ENCODE peak calls at places on chromosome 2, in six cellular contexts. One of them, this sample, is unnamed.

GRCh38 chr2:69191672-69192071 is 178.7 kb downstream of the ANTXR1 start:
- DNase-seq in NCI-H1092 treated with DMSO at 0.1 percent for 48 hours: no peak
- DNase-seq in COR-L47: no peak
- DNase-seq in GM23338: no peak
- DNase-seq in KBM-7: no peak
- DNase-seq in GM03348: peak; percentile 32
- DNase-seq in this sample: no peak

GRCh38 chr2:238865015-238865719 is 17.3 kb downstream of the TWIST2 start:
- DNase-seq in NCI-H1092 treated with DMSO at 0.1 percent for 48 hours: no peak
- DNase-seq in GM23338: no peak
- DNase-seq in KBM-7: no peak
- DNase-seq in GM03348: no peak
- DNase-seq in COR-L47: no peak
- DNase-seq in this sample: no peak

GRCh38 chr2:237673130-237673921 is 45.9 kb downstream of the LRRFIP1 start:
- DNase-seq in NCI-H1092 treated with DMSO at 0.1 percent for 48 hours: peak; percentile 65
- DNase-seq in KBM-7: peak; percentile 79
- DNase-seq in GM23338: peak; percentile 87
- DNase-seq in GM03348: peak; percentile 26
- DNase-seq in COR-L47: peak; percentile 73
- DNase-seq in this sample: peak; percentile 65

GRCh38 chr2:10415640-10416039 is 32.5 kb downstream of the ODC1 start:
- DNase-seq in KBM-7: no peak
- DNase-seq in COR-L47: no peak
- DNase-seq in GM03348: no peak
- DNase-seq in NCI-H1092 treated with DMSO at 0.1 percent for 48 hours: no peak
- DNase-seq in GM23338: no peak
- DNase-seq in this sample: no peak

GRCh38 chr2:97005353-97005752 is 19.0 kb upstream of the FAM178B start:
- DNase-seq in GM03348: no peak
- DNase-seq in KBM-7: peak; percentile 37
- DNase-seq in COR-L47: no peak
- DNase-seq in GM23338: peak; percentile 51
- DNase-seq in NCI-H1092 treated with DMSO at 0.1 percent for 48 hours: no peak
- DNase-seq in this sample: no peak

GRCh38 chr2:157830696-157831570 is 45.2 kb downstream of the ACVR1 start:
- DNase-seq in GM23338: no peak
- DNase-seq in COR-L47: no peak
- DNase-seq in NCI-H1092 treated with DMSO at 0.1 percent for 48 hours: no peak
- DNase-seq in KBM-7: no peak
- DNase-seq in GM03348: peak; percentile 83
- DNase-seq in this sample: no peak

GRCh38 chr2:233414273-233414654 is 60.0 kb downstream of the DGKD start:
- DNase-seq in NCI-H1092 treated with DMSO at 0.1 percent for 48 hours: no peak
- DNase-seq in GM03348: peak; percentile 38
- DNase-seq in GM23338: no peak
- DNase-seq in KBM-7: no peak
- DNase-seq in COR-L47: no peak
- DNase-seq in this sample: no peak

GRCh38 chr2:170375192-170375591 is 197.2 kb downstream of the MYO3B start:
- DNase-seq in KBM-7: no peak
- DNase-seq in GM23338: no peak
- DNase-seq in COR-L47: no peak
- DNase-seq in NCI-H1092 treated with DMSO at 0.1 percent for 48 hours: no peak
- DNase-seq in GM03348: no peak
- DNase-seq in this sample: no peak

GRCh38 chr2:229463941-229464340 is 192.9 kb upstream of the PID1 start:
- DNase-seq in KBM-7: no peak
- DNase-seq in NCI-H1092 treated with DMSO at 0.1 percent for 48 hours: no peak
- DNase-seq in GM23338: no peak
- DNase-seq in GM03348: no peak
- DNase-seq in COR-L47: no peak
- DNase-seq in this sample: no peak

GRCh38 chr2:221546505-221547225 is 25.4 kb downstream of the EPHA4 start:
- DNase-seq in GM03348: no peak
- DNase-seq in COR-L47: no peak
- DNase-seq in GM23338: no peak
- DNase-seq in NCI-H1092 treated with DMSO at 0.1 percent for 48 hours: no peak
- DNase-seq in KBM-7: no peak
- DNase-seq in this sample: no peak

GRCh38 chr2:101846973-101847372 is 144.8 kb upstream of the IL1R2 start:
- DNase-seq in NCI-H1092 treated with DMSO at 0.1 percent for 48 hours: no peak
- DNase-seq in COR-L47: no peak
- DNase-seq in GM23338: no peak
- DNase-seq in GM03348: no peak
- DNase-seq in KBM-7: no peak
- DNase-seq in this sample: no peak

GRCh38 chr2:234974501-234975385 is 22.9 kb downstream of the SH3BP4 start:
- DNase-seq in GM03348: peak; percentile 71
- DNase-seq in NCI-H1092 treated with DMSO at 0.1 percent for 48 hours: no peak
- DNase-seq in COR-L47: no peak
- DNase-seq in GM23338: no peak
- DNase-seq in KBM-7: no peak
- DNase-seq in this sample: no peak

GRCh38 chr2:239679755-239680154 is 278.9 kb upstream of the HDAC4 start:
- DNase-seq in GM23338: no peak
- DNase-seq in NCI-H1092 treated with DMSO at 0.1 percent for 48 hours: no peak
- DNase-seq in COR-L47: no peak
- DNase-seq in KBM-7: no peak
- DNase-seq in GM03348: no peak
- DNase-seq in this sample: no peak

GRCh38 chr2:235105821-235106359 is 154.1 kb downstream of the SH3BP4 start:
- DNase-seq in NCI-H1092 treated with DMSO at 0.1 percent for 48 hours: no peak
- DNase-seq in KBM-7: no peak
- DNase-seq in COR-L47: no peak
- DNase-seq in GM03348: no peak
- DNase-seq in GM23338: no peak
- DNase-seq in this sample: no peak

GRCh38 chr2:118661184-118661583 is 186.3 kb downstream of the EN1 start:
- DNase-seq in GM23338: peak; percentile 56
- DNase-seq in KBM-7: no peak
- DNase-seq in NCI-H1092 treated with DMSO at 0.1 percent for 48 hours: no peak
- DNase-seq in COR-L47: no peak
- DNase-seq in GM03348: no peak
- DNase-seq in this sample: peak; percentile 34

GRCh38 chr2:189542145-189542882 is 38.3 kb downstream of the SLC40A1 start:
- DNase-seq in GM03348: no peak
- DNase-seq in COR-L47: no peak
- DNase-seq in KBM-7: no peak
- DNase-seq in GM23338: no peak
- DNase-seq in NCI-H1092 treated with DMSO at 0.1 percent for 48 hours: no peak
- DNase-seq in this sample: no peak

GRCh38 chr2:43216629-43217028 is 9.8 kb downstream of the ZFP36L2 start:
- DNase-seq in COR-L47: no peak
- DNase-seq in GM03348: no peak
- DNase-seq in GM23338: no peak
- DNase-seq in KBM-7: no peak
- DNase-seq in NCI-H1092 treated with DMSO at 0.1 percent for 48 hours: no peak
- DNase-seq in this sample: no peak

GRCh38 chr2:164617466-164617865 is 3.8 kb downstream of the GRB14 start:
- DNase-seq in GM03348: peak; percentile 45
- DNase-seq in NCI-H1092 treated with DMSO at 0.1 percent for 48 hours: no peak
- DNase-seq in COR-L47: no peak
- DNase-seq in GM23338: no peak
- DNase-seq in KBM-7: no peak
- DNase-seq in this sample: no peak

GRCh38 chr2:27809761-27810241 is 38.3 kb downstream of the MRPL33 start:
- DNase-seq in GM03348: peak; percentile 59
- DNase-seq in KBM-7: peak; percentile 24
- DNase-seq in COR-L47: no peak
- DNase-seq in NCI-H1092 treated with DMSO at 0.1 percent for 48 hours: no peak
- DNase-seq in GM23338: no peak
- DNase-seq in this sample: no peak

GRCh38 chr2:111919362-111919761 is 21.0 kb downstream of the MERTK start:
- DNase-seq in NCI-H1092 treated with DMSO at 0.1 percent for 48 hours: no peak
- DNase-seq in GM03348: no peak
- DNase-seq in COR-L47: no peak
- DNase-seq in KBM-7: no peak
- DNase-seq in GM23338: peak; percentile 68
- DNase-seq in this sample: no peak

GRCh38 chr2:70789304-70790078 is 952 bp downstream of the FIGLA start:
- DNase-seq in COR-L47: peak; percentile 40
- DNase-seq in KBM-7: peak; percentile 89
- DNase-seq in NCI-H1092 treated with DMSO at 0.1 percent for 48 hours: peak; percentile 61
- DNase-seq in GM23338: peak; percentile 95
- DNase-seq in GM03348: peak; percentile 76
- DNase-seq in this sample: peak; percentile 88

GRCh38 chr2:10009811-10010781 is 33.3 kb upstream of the KLF11 start:
- DNase-seq in GM03348: peak; percentile 81
- DNase-seq in KBM-7: no peak
- DNase-seq in COR-L47: no peak
- DNase-seq in GM23338: no peak
- DNase-seq in NCI-H1092 treated with DMSO at 0.1 percent for 48 hours: no peak
- DNase-seq in this sample: no peak

GRCh38 chr2:25615395-25615794 is 58.0 kb downstream of the DTNB start:
- DNase-seq in GM03348: no peak
- DNase-seq in GM23338: peak; percentile 25
- DNase-seq in NCI-H1092 treated with DMSO at 0.1 percent for 48 hours: no peak
- DNase-seq in KBM-7: no peak
- DNase-seq in COR-L47: no peak
- DNase-seq in this sample: no peak

GRCh38 chr2:196415384-196415783 is 224.1 kb upstream of the CCDC150 start:
- DNase-seq in GM23338: no peak
- DNase-seq in COR-L47: no peak
- DNase-seq in NCI-H1092 treated with DMSO at 0.1 percent for 48 hours: no peak
- DNase-seq in KBM-7: no peak
- DNase-seq in GM03348: no peak
- DNase-seq in this sample: no peak

GRCh38 chr2:96540136-96540535 is 3.6 kb downstream of the ARID5A start:
- DNase-seq in COR-L47: no peak
- DNase-seq in GM03348: peak; percentile 66
- DNase-seq in NCI-H1092 treated with DMSO at 0.1 percent for 48 hours: no peak
- DNase-seq in GM23338: no peak
- DNase-seq in KBM-7: no peak
- DNase-seq in this sample: no peak

GRCh38 chr2:24253303-24253919 is 78.6 kb downstream of the FAM228A start:
- DNase-seq in KBM-7: no peak
- DNase-seq in NCI-H1092 treated with DMSO at 0.1 percent for 48 hours: no peak
- DNase-seq in GM03348: peak; percentile 18
- DNase-seq in COR-L47: no peak
- DNase-seq in GM23338: peak; percentile 6
- DNase-seq in this sample: no peak

GRCh38 chr2:62413116-62413663 is 92.8 kb downstream of the TMEM17 start:
- DNase-seq in COR-L47: no peak
- DNase-seq in NCI-H1092 treated with DMSO at 0.1 percent for 48 hours: no peak
- DNase-seq in KBM-7: no peak
- DNase-seq in GM23338: no peak
- DNase-seq in GM03348: no peak
- DNase-seq in this sample: no peak

This sample was measured in H9.